ENCODE peak calls at places on chromosomes 1 and 21, in four cellular contexts. V is suprapubic skin, J is foreskin fibroblast, Y is BJ. D is an unnamed sample.

GRCh38 chr1:208951908-208952307 is 631.6 kb upstream of the CAMK1G start:
- DNase-seq in V (no peak), Y (no peak), J (peak; percentile 39), D (no peak)

GRCh38 chr21:35984654-35985366 is 75.5 kb downstream of the SETD4 start:
- DNase-seq in Y (no peak), J (no peak), V (no peak), D (no peak)

GRCh38 chr1:168786476-168787330 is 57.7 kb upstream of the DPT start:
- DNase-seq in J (no peak), V (no peak), Y (no peak), D (no peak)

GRCh38 chr21:36141513-36141925 is 6.6 kb downstream of the CBR3 start:
- DNase-seq in V (peak; percentile 89), J (peak; percentile 87), Y (no peak), D (peak; percentile 73)

GRCh38 chr1:206921772-206922265 is at the start of gene FCMR:
- DNase-seq in V (no peak), J (no peak), Y (no peak), D (no peak)

GRCh38 chr1:102628008-102628736 is 480.1 kb downstream of the COL11A1 start:
- DNase-seq in V (no peak), J (no peak), Y (no peak), D (no peak)

GRCh38 chr1:197485790-197486189 is 217.7 kb downstream of the CRB1 start:
- DNase-seq in V (no peak), Y (no peak), J (no peak), D (no peak)

GRCh38 chr1:209653915-209654351 is 1.7 kb upstream of the LAMB3 start:
- DNase-seq in Y (no peak), V (no peak), J (no peak), D (no peak)

GRCh38 chr1:6141601-6142000 is 38.5 kb downstream of the CHD5 start:
- DNase-seq in J (no peak), Y (no peak), V (no peak), D (peak; percentile 11)

GRCh38 chr1:119008483-119009299 is 20.5 kb upstream of the TBX15 start:
- DNase-seq in J (peak; percentile 79), V (no peak), Y (no peak), D (peak; percentile 27)

GRCh38 chr1:92473781-92474495 is 12.8 kb downstream of the GFI1 start:
- DNase-seq in J (no peak), V (no peak), Y (no peak), D (no peak)

GRCh38 chr1:21317690-21318043 is 27.4 kb upstream of the ECE1 start:
- DNase-seq in V (no peak), J (no peak), Y (no peak), D (no peak)

GRCh38 chr1:161928056-161928455 is 95.6 kb downstream of the OLFML2B start:
- DNase-seq in J (no peak), Y (no peak), V (no peak), D (no peak)

GRCh38 chr21:33189845-33190244 is 39.9 kb upstream of the IFNAR2 start:
- DNase-seq in Y (no peak), J (no peak), V (no peak), D (no peak)

GRCh38 chr1:202569393-202570322 is 140.6 kb downstream of the SYT2 start:
- DNase-seq in V (no peak), Y (no peak), J (no peak), D (no peak)

GRCh38 chr1:9721606-9722377 is 70.3 kb downstream of the PIK3CD start:
- DNase-seq in V (no peak), Y (no peak), J (no peak), D (no peak)

GRCh38 chr21:29441651-29442050 is 142.9 kb downstream of the BACH1 start:
- DNase-seq in Y (peak; percentile 32), J (no peak), V (no peak), D (no peak)

GRCh38 chr1:162389971-162390370 is 8.4 kb downstream of the C1orf226 start:
- DNase-seq in Y (no peak), J (no peak), V (no peak), D (no peak)

GRCh38 chr1:86380257-86380861 is 15.8 kb downstream of the ODF2L start:
- DNase-seq in V (no peak), Y (no peak), J (peak; percentile 81), D (peak; percentile 62)

GRCh38 chr21:35316456-35316855 is 267.4 kb upstream of the RUNX1 start:
- DNase-seq in J (no peak), V (no peak), Y (no peak), D (no peak)

GRCh38 chr1:198811436-198811835 is 172.6 kb downstream of the PTPRC start:
- DNase-seq in Y (no peak), V (no peak), J (no peak), D (no peak)

GRCh38 chr1:70896224-70896623 is 151.4 kb downstream of the PTGER3 start:
- DNase-seq in V (no peak), J (no peak), Y (no peak), D (no peak)

GRCh38 chr1:198165927-198166647 is 9.3 kb downstream of the NEK7 start:
- DNase-seq in V (no peak), J (peak; percentile 39), Y (no peak), D (no peak)

DNA sequence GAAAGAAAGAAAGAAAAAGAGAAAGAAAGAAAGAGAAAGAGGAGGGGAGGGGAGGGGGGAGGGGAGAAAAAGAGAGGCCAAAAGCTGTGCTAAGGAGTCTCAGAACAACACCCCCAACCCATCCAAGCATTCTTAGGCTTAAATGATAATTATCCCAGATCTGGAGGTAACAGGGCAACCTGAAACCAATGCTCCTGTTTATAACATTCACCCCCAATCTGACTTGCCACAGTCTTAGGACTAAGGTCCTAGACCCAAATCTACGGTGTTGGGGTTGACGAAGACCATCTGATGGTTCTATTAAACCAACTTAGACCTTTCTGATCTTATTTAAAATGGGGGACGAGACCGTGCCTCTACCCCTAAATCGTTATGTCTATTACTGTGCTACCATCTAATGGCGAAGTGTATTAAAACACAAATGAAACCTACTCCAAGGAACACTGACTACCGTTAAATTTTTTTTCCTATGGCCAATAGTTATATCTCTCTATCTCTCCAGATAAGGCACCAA is 119.3 kb upstream of the CDC42BPA start:
- DNase-seq in V (no peak), J (peak; percentile 77), Y (no peak), D (no peak)
- H3K4me3 ChIP-seq in V (peak overlapping the region; percentile 26), J (peak overlapping the region; percentile 60), Y (peak overlapping the region; percentile 24), D (peak overlapping the region; percentile 24)

GRCh38 chr1:2457444-2457843 is 18.6 kb upstream of the PLCH2 start:
- DNase-seq in V (no peak), Y (no peak), J (no peak), D (no peak)

GRCh38 chr1:2454227-2454626 is 21.9 kb upstream of the PLCH2 start:
- DNase-seq in Y (no peak), J (no peak), V (no peak), D (no peak)

GRCh38 chr1:2452583-2453315 is 23.3 kb upstream of the PLCH2 start:
- DNase-seq in V (no peak), J (no peak), Y (no peak), D (no peak)

GRCh38 chr1:2451744-2452582 is 24.1 kb upstream of the PLCH2 start:
- DNase-seq in Y (peak; percentile 64), V (no peak), J (peak; percentile 96), D (peak; percentile 29)

DNA sequence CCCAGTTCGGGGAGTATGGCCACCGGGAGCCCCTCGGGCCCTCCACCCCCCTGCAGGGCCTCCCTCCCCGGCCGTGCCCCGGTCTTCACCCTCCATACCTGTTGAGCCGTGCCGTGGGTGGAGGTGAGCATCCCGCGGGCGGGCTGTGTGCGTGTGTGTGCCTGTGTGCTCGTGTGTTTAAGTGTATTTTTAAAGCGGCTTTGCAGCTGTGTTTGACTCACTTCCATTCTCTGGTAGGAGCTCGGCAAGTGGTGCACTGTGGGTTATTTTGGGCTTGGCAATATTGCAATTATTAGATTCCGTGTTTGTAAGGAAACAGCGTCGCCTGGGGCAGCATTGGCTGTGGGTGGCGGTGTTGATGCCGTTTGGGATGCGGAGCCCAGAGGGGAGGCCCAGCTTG is 20.3 kb upstream of the PLCH2 start:
- DNase-seq in Y (no peak), V (no peak), J (peak; percentile 64), D (no peak)
- TF ChIP-seq CTCF in Y (no peak), V (no peak), J (no peak), D (no peak)

DNA sequence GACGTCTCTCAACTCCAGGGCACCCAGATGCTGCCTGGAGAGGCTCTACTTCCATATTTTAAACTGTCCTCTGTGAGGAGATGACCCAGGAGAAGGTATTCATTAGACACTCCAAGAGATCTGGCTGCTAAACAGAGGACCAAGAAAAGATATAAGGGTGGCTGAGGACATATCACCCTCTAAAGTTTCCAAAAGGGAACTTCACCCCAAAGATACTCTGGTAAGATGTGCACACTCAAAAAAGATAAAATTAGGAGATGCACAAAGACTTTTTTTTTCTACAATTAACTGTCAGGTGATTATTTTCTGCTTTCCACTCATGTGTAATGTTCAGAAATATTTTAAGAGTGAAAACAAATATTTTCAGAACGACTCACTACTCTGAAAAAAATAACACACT is 1.4 kb downstream of the ZNF670 start:
- DNase-seq in V (no peak), Y (no peak), J (peak; percentile 30), D (no peak)
- H3K4me3 ChIP-seq in V (peak overlapping the region; percentile 75), Y (no peak overlapping the region), J (peak overlapping the region; percentile 94), D (peak overlapping the region; percentile 84)

GRCh38 chr21:17853393-17854275 is 34.5 kb upstream of the C21orf91 start:
- DNase-seq in V (no peak), J (no peak), Y (no peak), D (no peak)

DNA sequence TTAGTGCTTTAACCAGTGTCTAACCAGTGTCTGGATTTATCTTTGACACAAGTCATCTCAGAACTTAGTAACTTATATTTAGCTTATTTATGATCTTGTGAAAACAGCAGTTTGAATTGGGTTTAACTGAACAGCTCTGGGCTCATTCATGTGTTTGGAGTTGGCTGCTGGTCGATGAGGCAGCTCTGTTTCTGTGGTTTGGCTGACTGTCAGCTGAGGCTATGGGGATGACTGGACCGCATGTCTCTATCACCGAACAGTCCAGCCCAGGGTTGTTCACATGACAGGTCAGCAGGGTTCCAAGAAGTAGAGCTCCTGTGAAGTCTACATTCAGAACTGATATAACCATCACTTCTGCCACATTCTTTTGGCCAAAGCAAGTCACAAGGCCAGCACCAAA is 29.1 kb upstream of the C21orf91 start:
- DNase-seq in Y (peak; percentile 75), J (peak; percentile 95), V (peak; percentile 63), D (peak; percentile 72)
- TF ChIP-seq CTCF in Y (no peak), J (no peak), V (no peak), D (no peak)

GRCh38 chr1:11981378-11982009 is 1.2 kb downstream of the MFN2 start:
- DNase-seq in J (no peak), Y (no peak), V (no peak), D (no peak)
- H3K4me3 ChIP-seq in J (no peak overlapping the region), Y (no peak overlapping the region), V (peak overlapping the region; percentile 98), D (peak overlapping the region; percentile 99)

GRCh38 chr1:205689479-205689878 is 9.2 kb upstream of the SLC45A3 start:
- DNase-seq in Y (no peak), J (no peak), V (no peak), D (no peak)
- TF ChIP-seq CTCF in Y (no peak), J (no peak), V (no peak), D (no peak)

GRCh38 chr1:229431270-229432115 is 2.4 kb downstream of the ACTA1 start:
- DNase-seq in V (no peak), Y (no peak), J (peak; percentile 30), D (no peak)
- H3K4me3 ChIP-seq in V (peak overlapping the region; percentile 34), Y (no peak overlapping the region), J (no peak overlapping the region), D (no peak overlapping the region)

GRCh38 chr1:33005812-33006465 is 30.7 kb downstream of the AK2 start:
- DNase-seq in Y (no peak), J (peak; percentile 23), V (no peak), D (no peak)
- TF ChIP-seq CTCF in Y (no peak), J (no peak), V (no peak), D (no peak)